ENCODE peak calls at places on chromosomes 11 and 22, in five cellular contexts. I is astrocyte of the cerebellum, X is SW480, A is substantia nigra, T is NCI-H748 treated with DMSO at 0.1 percent for 48 hours. P is an unnamed sample.

GRCh38 chr22:23094695-23095466 is 24.6 kb downstream of the GNAZ start:
- DNase-seq in I (no peak), X (no peak), A (no peak), T (no peak), P (no peak)

GRCh38 chr11:85947431-85948272 is 92.5 kb downstream of the CCDC83 start:
- DNase-seq in I (peak), X (no peak), A (peak), T (no peak), P (peak)

GRCh38 chr11:97990162-97990920 is 1030.4 kb upstream of the CNTN5 start:
- DNase-seq in I (no peak), X (no peak), A (no peak), T (no peak), P (no peak)

GRCh38 chr22:49972163-49973017 is 11.8 kb downstream of the PIM3 start:
- DNase-seq in I (no peak), X (no peak), A (no peak), T (no peak), P (no peak)

GRCh38 chr11:102451693-102452460 is 688 bp downstream of the TMEM123 start:
- DNase-seq in I (no peak), X (peak), A (peak), T (peak), P (no peak)

GRCh38 chr22:19289475-19290161 is 1.9 kb downstream of the CLTCL1 start:
- DNase-seq in I (peak), X (peak), A (no peak), T (no peak), P (no peak)

GRCh38 chr22:43616645-43617044 is 195.5 kb downstream of the EFCAB6 start:
- DNase-seq in I (no peak), X (no peak), A (no peak), T (peak), P (no peak)

GRCh38 chr11:113505541-113506375 is 30.6 kb upstream of the DRD2 start:
- DNase-seq in I (peak), X (peak), A (peak), T (no peak), P (no peak)

GRCh38 chr11:70715166-70715565 is 316.8 kb downstream of the CTTN start:
- DNase-seq in I (no peak), X (no peak), A (no peak), T (no peak), P (no peak)